ENCODE peak calls at places on chromosomes 6 and 20, in nine cellular contexts. B is astrocyte of the spinal cord, L is neural crest cell, Q is breast epithelium, E is fibroblast of pulmonary artery, R is suprapubic skin, P is fibroblast of the aortic adventitia, K is fibroblast of lung, M is sigmoid colon. V is an unnamed sample.

GRCh38 chr6:16681260-16681873 is 79.9 kb downstream of the ATXN1 start:
- DNase-seq in B (peak), L (no peak), Q (no peak), E (peak), R (no peak), P (peak), K (peak), M (no peak), V (peak)

GRCh38 chr6:118712955-118713354 is 61.6 kb upstream of the CEP85L start:
- DNase-seq in B (peak), L (no peak), Q (no peak), E (peak), R (no peak), P (peak), K (peak), M (no peak), V (no peak)

GRCh38 chr6:107655245-107655644 is 165.3 kb downstream of the SOBP start:
- DNase-seq in B (no peak), L (no peak), Q (no peak), E (no peak), R (no peak), P (no peak), K (no peak), M (no peak), V (no peak)

GRCh38 chr6:32960563-32960962 is 7.7 kb upstream of the HLA-DMA start:
- DNase-seq in B (no peak), L (no peak), Q (no peak), E (no peak), R (no peak), P (no peak), K (no peak), M (no peak), V (no peak)

GRCh38 chr6:33797635-33798342 is 6.0 kb downstream of the MLN start:
- DNase-seq in B (no peak), L (no peak), Q (no peak), E (no peak), R (no peak), P (no peak), K (no peak), M (no peak), V (no peak)

GRCh38 chr6:127463056-127463455 is 3.9 kb upstream of the KIAA0408 start:
- DNase-seq in B (no peak), L (no peak), Q (no peak), E (no peak), R (no peak), P (no peak), K (no peak), M (no peak), V (no peak)

GRCh38 chr6:121093928-121094327 is 240.4 kb downstream of the TBC1D32 start:
- DNase-seq in B (peak), L (no peak), Q (no peak), E (peak), R (no peak), P (peak), K (peak), M (no peak), V (no peak)

GRCh38 chr20:2289475-2289874 is 6.3 kb upstream of the TGM3 start:
- DNase-seq in B (no peak), L (no peak), Q (no peak), E (no peak), R (no peak), P (no peak), K (no peak), M (no peak), V (peak)

GRCh38 chr6:122610690-122611455 is 668 bp downstream of the PKIB start:
- DNase-seq in B (peak), L (peak), Q (peak), E (peak), R (peak), P (peak), K (peak), M (no peak), V (no peak)

GRCh38 chr6:21861942-21862341 is 268.4 kb downstream of the SOX4 start:
- DNase-seq in B (no peak), L (no peak), Q (no peak), E (no peak), R (no peak), P (no peak), K (no peak), M (no peak), V (no peak)

GRCh38 chr20:4091332-4092135 is 76.2 kb upstream of the RNF24 start:
- DNase-seq in B (peak), L (peak), Q (peak), E (peak), R (no peak), P (peak), K (peak), M (no peak), V (peak)

GRCh38 chr6:119544325-119545150 is 195.0 kb upstream of the MAN1A1 start:
- DNase-seq in B (no peak), L (no peak), Q (no peak), E (no peak), R (no peak), P (peak), K (no peak), M (no peak), V (no peak)

GRCh38 chr20:35942243-35942642 is 12.1 kb downstream of the SCAND1 start:
- DNase-seq in B (no peak), L (no peak), Q (no peak), E (no peak), R (no peak), P (no peak), K (no peak), M (no peak), V (peak)

GRCh38 chr6:39804666-39805065 is 12.5 kb downstream of the DAAM2 start:
- DNase-seq in B (peak), L (no peak), Q (no peak), E (peak), R (no peak), P (peak), K (peak), M (no peak), V (no peak)

GRCh38 chr20:59567585-59568508 is 36.5 kb upstream of the PHACTR3 start:
- DNase-seq in B (no peak), L (no peak), Q (no peak), E (no peak), R (peak), P (no peak), K (no peak), M (no peak), V (no peak)

GRCh38 chr6:127879685-127880084 is 21.2 kb downstream of the THEMIS start:
- DNase-seq in B (peak), L (peak), Q (no peak), E (peak), R (no peak), P (peak), K (peak), M (no peak), V (no peak)

GRCh38 chr6:24851086-24851485 is 52.4 kb upstream of the ARMH2 start:
- DNase-seq in B (no peak), L (no peak), Q (no peak), E (no peak), R (no peak), P (no peak), K (no peak), M (no peak), V (no peak)

GRCh38 chr6:121885399-121886152 is 450.1 kb downstream of the GJA1 start:
- DNase-seq in B (no peak), L (no peak), Q (no peak), E (peak), R (no peak), P (peak), K (no peak), M (no peak), V (no peak)

GRCh38 chr6:118398066-118398465 is 150.0 kb upstream of the PLN start:
- DNase-seq in B (no peak), L (no peak), Q (no peak), E (no peak), R (no peak), P (no peak), K (no peak), M (no peak), V (no peak)

GRCh38 chr6:111441678-111442243 is 41.3 kb downstream of the REV3L start:
- DNase-seq in B (no peak), L (no peak), Q (no peak), E (no peak), R (no peak), P (no peak), K (no peak), M (no peak), V (peak)

GRCh38 chr6:90809035-90809434 is 222.2 kb upstream of the MAP3K7 start:
- DNase-seq in B (no peak), L (no peak), Q (no peak), E (no peak), R (no peak), P (no peak), K (no peak), M (no peak), V (no peak)

GRCh38 chr6:912871-913663 is 220.1 kb upstream of the EXOC2 start:
- DNase-seq in B (peak), L (no peak), Q (no peak), E (no peak), R (no peak), P (peak), K (no peak), M (no peak), V (no peak)

GRCh38 chr6:166097914-166098522 is 69.6 kb downstream of the TBXT start:
- DNase-seq in B (peak), L (peak), Q (no peak), E (peak), R (no peak), P (peak), K (peak), M (peak), V (peak)

GRCh38 chr6:34248198-34248726 is 544 bp downstream of the SMIM29 start:
- DNase-seq in B (no peak), L (peak), Q (peak), E (no peak), R (peak), P (peak), K (no peak), M (peak), V (peak)

GRCh38 chr6:127920804-127921203 is 19.9 kb upstream of the THEMIS start:
- DNase-seq in B (no peak), L (no peak), Q (no peak), E (no peak), R (no peak), P (no peak), K (peak), M (no peak), V (no peak)

GRCh38 chr6:125153541-125154183 is at the start of gene TPD52L1:
- DNase-seq in B (peak), L (peak), Q (peak), E (peak), R (peak), P (peak), K (peak), M (peak), V (peak)

GRCh38 chr6:168528457-168529095 is 87.6 kb downstream of the SMOC2 start:
- DNase-seq in B (peak), L (no peak), Q (no peak), E (peak), R (no peak), P (peak), K (peak), M (no peak), V (no peak)

GRCh38 chr6:3518356-3518841 is 61.5 kb upstream of the SLC22A23 start:
- DNase-seq in B (peak), L (no peak), Q (peak), E (peak), R (peak), P (peak), K (peak), M (peak), V (no peak)

GRCh38 chr20:50294164-50295088 is 103.8 kb downstream of the CEBPB start:
- DNase-seq in B (no peak), L (no peak), Q (no peak), E (no peak), R (no peak), P (no peak), K (no peak), M (no peak), V (no peak)

GRCh38 chr6:150696156-150696555 is 96.5 kb downstream of the PLEKHG1 start:
- DNase-seq in B (no peak), L (no peak), Q (no peak), E (no peak), R (no peak), P (no peak), K (no peak), M (no peak), V (no peak)

GRCh38 chr6:83960704-83961103 is 72.9 kb upstream of the MRAP2 start:
- DNase-seq in B (no peak), L (no peak), Q (no peak), E (no peak), R (no peak), P (no peak), K (no peak), M (no peak), V (no peak)

GRCh38 chr20:20832715-20833114 is 120.3 kb upstream of the RALGAPA2 start:
- DNase-seq in B (no peak), L (no peak), Q (no peak), E (no peak), R (no peak), P (no peak), K (no peak), M (no peak), V (no peak)

GRCh38 chr20:20831794-20832193 is 119.3 kb upstream of the RALGAPA2 start:
- DNase-seq in B (no peak), L (no peak), Q (no peak), E (no peak), R (no peak), P (no peak), K (no peak), M (no peak), V (no peak)

GRCh38 chr20:20839771-20840170 is 127.3 kb upstream of the RALGAPA2 start:
- DNase-seq in B (no peak), L (no peak), Q (no peak), E (no peak), R (no peak), P (no peak), K (no peak), M (no peak), V (peak)

GRCh38 chr20:20835897-20836296 is 123.5 kb upstream of the RALGAPA2 start:
- DNase-seq in B (no peak), L (no peak), Q (no peak), E (no peak), R (no peak), P (no peak), K (no peak), M (no peak), V (no peak)

GRCh38 chr20:20837574-20838021 is 125.2 kb upstream of the RALGAPA2 start:
- DNase-seq in B (peak), L (peak), Q (no peak), E (peak), R (no peak), P (peak), K (peak), M (no peak), V (peak)
- TF ChIP-seq CTCF in B (peak), L (peak), Q (no peak), E (peak), R (peak), P (peak), K (peak), M (peak), V (peak)

GRCh38 chr20:61940976-61941720 is 124.5 kb downstream of the TAF4 start:
- DNase-seq in B (no peak), L (no peak), Q (no peak), E (no peak), R (peak), P (no peak), K (no peak), M (peak), V (no peak)
- TF ChIP-seq CTCF in B (no peak), L (no peak), Q (no peak), E (no peak), R (no peak), P (no peak), K (no peak), M (no peak), V (no peak)

GRCh38 chr20:10090588-10091166 is 55.9 kb downstream of the ANKEF1 start:
- DNase-seq in B (peak), L (peak), Q (no peak), E (peak), R (no peak), P (peak), K (peak), M (no peak), V (no peak)

GRCh38 chr20:10096790-10097189 is 62.0 kb downstream of the ANKEF1 start:
- DNase-seq in B (no peak), L (no peak), Q (no peak), E (no peak), R (no peak), P (no peak), K (no peak), M (no peak), V (no peak)

GRCh38 chr20:10089871-10090587 is 55.2 kb downstream of the ANKEF1 start:
- DNase-seq in B (no peak), L (no peak), Q (no peak), E (no peak), R (no peak), P (no peak), K (no peak), M (no peak), V (no peak)

GRCh38 chr20:10093087-10093591 is 58.4 kb downstream of the ANKEF1 start:
- DNase-seq in B (peak), L (no peak), Q (no peak), E (peak), R (no peak), P (peak), K (peak), M (no peak), V (no peak)

DNA sequence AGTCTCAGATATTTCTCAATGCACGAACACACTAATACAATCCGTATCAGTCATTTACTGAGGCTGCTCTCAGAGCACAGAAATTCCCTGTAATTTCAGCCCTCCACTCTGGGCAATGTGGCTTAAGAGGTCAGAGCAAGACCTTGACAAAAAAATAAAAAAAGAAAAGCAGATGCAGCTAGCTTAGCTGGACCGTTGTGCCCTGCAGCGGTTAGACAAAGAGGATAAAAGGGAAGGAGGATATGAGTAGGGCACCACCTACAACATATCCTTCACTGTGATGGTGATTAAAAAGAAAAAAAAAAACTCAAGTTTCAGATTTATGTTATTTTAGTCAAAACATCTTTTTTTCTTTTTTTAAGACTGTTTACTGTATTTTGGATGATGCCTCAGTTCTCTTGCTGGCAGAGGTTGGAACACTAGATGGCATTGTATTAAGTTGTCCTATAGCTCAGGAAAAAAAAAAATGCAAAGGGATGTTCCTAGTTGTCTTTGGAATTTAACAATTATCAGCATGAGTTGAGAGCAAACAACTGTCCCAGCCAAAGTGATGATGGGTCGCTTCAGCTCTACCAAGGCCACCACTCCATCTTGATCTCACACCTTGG is 59.9 kb downstream of the ANKEF1 start:
- DNase-seq in B (peak), L (no peak), Q (no peak), E (peak), R (no peak), P (no peak), K (peak), M (no peak), V (no peak)
- TF ChIP-seq CTCF in B (peak), L (no peak), Q (no peak), E (peak), R (no peak), P (no peak), K (peak), M (no peak), V (no peak)

GRCh38 chr6:28212510-28213212 is 12.4 kb upstream of the ZSCAN9 start:
- DNase-seq in B (peak), L (peak), Q (peak), E (peak), R (no peak), P (peak), K (peak), M (no peak), V (peak)
- TF ChIP-seq CTCF in B (no peak), L (no peak), Q (no peak), E (no peak), R (no peak), P (peak), K (no peak), M (no peak), V (no peak)

GRCh38 chr20:61290721-61291120 is 38.7 kb downstream of the CDH4 start:
- DNase-seq in B (no peak), L (no peak), Q (no peak), E (no peak), R (no peak), P (no peak), K (no peak), M (no peak), V (no peak)
- TF ChIP-seq CTCF in B (no peak), L (no peak), Q (no peak), E (no peak), R (no peak), P (no peak), K (no peak), M (no peak), V (no peak)

GRCh38 chr20:57092900-57093238 is 173.6 kb downstream of the BMP7 start:
- DNase-seq in B (no peak), L (no peak), Q (no peak), E (no peak), R (no peak), P (no peak), K (no peak), M (no peak), V (no peak)

GRCh38 chr20:57091748-57092111 is 174.7 kb downstream of the BMP7 start:
- DNase-seq in B (no peak), L (no peak), Q (no peak), E (no peak), R (no peak), P (no peak), K (no peak), M (no peak), V (no peak)

GRCh38 chr20:57093766-57094165 is 172.7 kb downstream of the BMP7 start:
- DNase-seq in B (no peak), L (no peak), Q (no peak), E (no peak), R (no peak), P (no peak), K (no peak), M (no peak), V (no peak)

GRCh38 chr20:57090590-57091560 is 175.6 kb downstream of the BMP7 start:
- DNase-seq in B (no peak), L (no peak), Q (no peak), E (no peak), R (no peak), P (no peak), K (no peak), M (no peak), V (no peak)

GRCh38 chr20:57092112-57092899 is 174.1 kb downstream of the BMP7 start:
- DNase-seq in B (peak), L (peak), Q (no peak), E (peak), R (peak), P (peak), K (peak), M (peak), V (peak)
- TF ChIP-seq CTCF in B (peak), L (peak), Q (peak), E (peak), R (peak), P (peak), K (peak), M (peak), V (peak)

DNA sequence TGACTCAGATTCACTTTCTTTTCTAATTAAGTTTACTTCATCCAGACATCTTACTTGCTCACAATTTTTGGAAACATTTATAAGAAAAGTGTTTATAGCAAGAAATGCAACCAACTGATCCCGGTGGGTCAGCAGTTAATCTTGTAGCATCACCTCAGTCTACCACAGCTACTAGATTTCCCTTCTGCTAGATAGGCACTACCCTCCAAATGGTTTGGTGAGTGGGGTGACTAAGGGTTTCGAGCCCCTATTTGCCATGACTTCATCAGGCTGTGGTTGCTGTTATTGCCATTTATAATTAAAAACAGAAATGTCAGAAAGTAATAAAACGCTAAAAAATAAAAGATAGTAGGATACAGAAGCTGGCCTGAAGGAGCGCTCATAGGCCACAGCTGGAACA is 930.1 kb upstream of the GJE1 start:
- DNase-seq in B (no peak), L (no peak), Q (no peak), E (no peak), R (no peak), P (no peak), K (no peak), M (no peak), V (no peak)
- TF ChIP-seq CTCF in B (no peak), L (no peak), Q (no peak), E (no peak), R (no peak), P (no peak), K (no peak), M (no peak), V (no peak)

GRCh38 chr6:96089173-96089572 is 73.4 kb downstream of the FUT9 start:
- DNase-seq in B (no peak), L (peak), Q (no peak), E (no peak), R (no peak), P (no peak), K (peak), M (no peak), V (no peak)
- TF ChIP-seq CTCF in B (peak), L (peak), Q (no peak), E (no peak), R (no peak), P (no peak), K (no peak), M (no peak), V (no peak)

DNA sequence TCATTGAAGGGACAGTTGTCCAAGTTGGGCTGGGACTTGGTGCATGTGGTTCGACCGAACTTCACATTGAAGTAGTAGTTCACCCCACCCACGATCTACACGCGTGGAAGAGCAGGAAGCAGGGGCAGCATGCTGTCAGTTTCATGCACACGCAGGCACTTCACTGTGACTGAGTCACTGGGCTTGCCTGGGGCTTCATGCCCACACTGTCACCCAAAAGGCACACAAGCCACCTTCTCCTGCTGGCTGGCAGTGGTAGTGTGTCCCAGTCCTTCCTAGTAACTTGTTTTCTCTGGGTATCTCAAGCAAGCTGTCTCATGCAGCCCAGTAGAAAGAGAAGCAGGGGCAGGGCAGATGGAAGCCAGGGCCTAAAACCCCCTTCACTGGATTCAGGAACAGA is 2.0 kb downstream of the CST5 start:
- DNase-seq in B (no peak), L (no peak), Q (no peak), E (no peak), R (no peak), P (no peak), K (no peak), M (no peak), V (no peak)
- TF ChIP-seq CTCF in B (no peak), L (no peak), Q (no peak), E (no peak), R (no peak), P (no peak), K (no peak), M (no peak), V (no peak)